ENCODE peak calls at places on chromosomes 11 and 22, in seven cellular contexts. E is left ventricle myocardium inferior; X is cardiac fibroblast; P is IMR-90; W is foreskin fibroblast; U is pancreas; V is activated CD8-positive, alpha-beta T cell treated with anti-CD3 and anti-CD28 coated beads for 36 hours. B is an unnamed sample.

GRCh38 chr11:106101370-106101769 is 23.9 kb downstream of the AASDHPPT start:
- DNase-seq in P (no peak), V (no peak), X (no peak), U (no peak), E (no peak), W (no peak), B (no peak)

GRCh38 chr11:123560001-123560400 is 94.4 kb downstream of the SCN3B start:
- DNase-seq in X (peak), U (peak), P (peak), V (peak), W (peak), E (peak), B (peak)

GRCh38 chr11:116473790-116474346 is 298.9 kb downstream of the BUD13 start:
- DNase-seq in X (no peak), E (no peak), U (no peak), W (no peak), V (no peak), P (no peak), B (no peak)

GRCh38 chr11:574632-575323 is 1.5 kb upstream of the PHRF1 start:
- DNase-seq in V (no peak), X (no peak), W (no peak), P (no peak), E (no peak), U (no peak), B (no peak)

GRCh38 chr11:120509346-120510053 is 2.0 kb upstream of the GRIK4 start:
- DNase-seq in X (no peak), V (no peak), U (no peak), P (no peak), W (no peak), E (no peak), B (no peak)

GRCh38 chr11:76197332-76197731 is 9.0 kb downstream of the WNT11 start:
- DNase-seq in V (no peak), P (no peak), W (no peak), E (no peak), X (no peak), U (no peak), B (no peak)

GRCh38 chr11:86117706-86118050 is 48.8 kb upstream of the PICALM start:
- DNase-seq in P (no peak), E (no peak), U (no peak), W (no peak), X (peak), V (no peak), B (no peak)

GRCh38 chr22:22011964-22012363 is 29.4 kb upstream of the TOP3B start:
- DNase-seq in V (no peak), X (no peak), P (no peak), U (no peak), W (no peak), E (no peak), B (no peak)

GRCh38 chr11:72321381-72321996 is 77.5 kb upstream of the PHOX2A start:
- DNase-seq in V (no peak), U (no peak), E (no peak), W (peak), P (peak), X (peak), B (peak)

GRCh38 chr11:24575392-24575791 is 78.5 kb downstream of the LUZP2 start:
- DNase-seq in P (peak), W (no peak), E (no peak), U (no peak), V (no peak), X (peak), B (no peak)

GRCh38 chr11:12893787-12894672 is 115.1 kb upstream of the RASSF10 start:
- DNase-seq in E (peak), V (peak), P (peak), U (peak), W (peak), X (peak), B (peak)

GRCh38 chr22:22342697-22343602 is 98.4 kb downstream of the VPREB1 start:
- DNase-seq in W (no peak), P (no peak), X (peak), V (peak), E (peak), U (peak), B (no peak)

GRCh38 chr11:14644396-14645246 is 1.0 kb downstream of the PDE3B start:
- DNase-seq in P (no peak), U (peak), X (peak), V (peak), E (peak), W (no peak), B (no peak)

GRCh38 chr11:61173456-61173855 is 12.2 kb upstream of the VPS37C start:
- DNase-seq in E (no peak), W (peak), P (peak), U (no peak), X (peak), V (no peak), B (peak)
- TF ChIP-seq CTCF in E (no peak), W (no peak), P (peak), U (no peak), X (no peak), V (no peak), B (peak)

DNA sequence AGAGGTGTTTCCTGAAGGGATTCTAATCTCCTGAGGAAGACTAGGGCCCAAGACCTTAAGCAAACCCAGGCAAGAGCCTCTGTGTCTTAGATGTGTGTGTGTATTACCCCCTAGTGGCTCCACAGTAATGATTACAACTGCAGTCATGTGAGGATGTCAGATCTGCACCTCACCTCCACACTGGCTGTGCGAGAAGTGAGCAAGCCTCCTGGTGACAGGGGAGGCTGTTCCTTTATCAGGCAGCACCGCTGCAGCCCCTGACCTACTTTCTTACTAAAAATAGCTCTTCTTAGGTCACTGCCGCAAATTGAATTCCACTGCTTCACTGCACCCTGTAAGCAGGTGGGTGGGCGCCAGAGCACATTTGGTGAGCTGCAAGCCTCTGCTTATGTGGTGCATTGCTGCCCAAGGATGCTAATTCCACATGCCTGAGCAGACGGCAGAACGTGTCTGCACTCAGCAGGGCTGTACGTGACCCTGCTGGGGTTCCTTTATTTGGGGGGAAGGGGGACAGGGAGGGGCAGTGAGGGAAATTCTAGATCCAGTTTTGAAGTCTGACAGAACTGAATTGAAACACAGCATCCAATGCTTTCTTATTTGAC is 112.4 kb downstream of the KCNC1 start:
- DNase-seq in P (peak), V (no peak), X (peak), W (no peak), U (no peak), E (no peak), B (no peak)
- TF ChIP-seq CTCF in P (peak), V (no peak), X (peak), W (peak), U (no peak), E (peak), B (peak)

GRCh38 chr22:26589367-26589844 is 526 bp downstream of the TPST2 start:
- DNase-seq in W (no peak), X (peak), E (peak), P (peak), V (peak), U (peak), B (peak)

GRCh38 chr22:26588749-26589366 is 1.1 kb downstream of the TPST2 start:
- DNase-seq in X (no peak), P (no peak), E (no peak), V (peak), U (no peak), W (no peak), B (no peak)

GRCh38 chr22:26587991-26588613 is 1.8 kb downstream of the TPST2 start:
- DNase-seq in P (no peak), W (no peak), U (no peak), E (no peak), X (peak), V (no peak), B (peak)

GRCh38 chr22:26590525-26590858 is 560 bp upstream of the TPST2 start:
- DNase-seq in P (no peak), E (no peak), U (no peak), V (no peak), W (peak), X (no peak), B (peak)

DNA sequence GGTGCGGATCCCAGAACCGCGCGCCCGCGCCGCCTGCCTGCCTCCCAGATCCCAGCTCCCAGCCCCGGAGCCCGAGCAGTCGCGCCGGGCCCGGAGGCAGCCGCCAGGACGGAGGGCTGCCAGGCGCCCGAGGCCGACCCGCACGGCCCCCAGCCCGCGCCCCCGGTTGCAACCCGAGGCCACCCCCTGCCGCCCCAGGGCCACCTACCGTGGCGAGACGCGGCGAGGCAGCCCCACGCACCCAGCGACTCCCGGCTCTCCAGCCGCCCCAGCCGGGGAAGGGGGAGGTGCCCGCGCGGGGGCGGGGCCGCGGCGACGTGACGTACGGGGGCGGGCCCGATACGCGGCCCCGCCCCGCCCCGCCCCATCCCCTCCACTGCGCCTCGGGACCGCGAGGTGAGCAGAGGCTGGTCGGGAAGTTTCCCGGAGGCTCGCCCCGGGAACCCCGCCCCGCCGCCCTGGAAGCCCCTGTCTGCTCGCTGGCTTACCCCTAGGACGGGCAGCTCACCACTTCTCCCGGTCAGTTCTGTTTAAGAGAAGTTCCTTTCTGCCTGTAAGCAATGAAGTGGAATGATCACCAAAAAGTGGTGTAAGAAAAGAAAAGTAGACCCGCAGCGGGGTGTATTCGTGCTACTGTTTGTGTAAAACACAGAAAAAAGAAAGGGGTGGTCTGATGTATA is at the start of gene TPST2:
- DNase-seq in E (peak), W (peak), X (peak), V (peak), U (peak), P (peak), B (peak)
- TF ChIP-seq CTCF in E (peak), W (no peak), X (no peak), V (no peak), U (no peak), P (no peak), B (no peak)

DNA sequence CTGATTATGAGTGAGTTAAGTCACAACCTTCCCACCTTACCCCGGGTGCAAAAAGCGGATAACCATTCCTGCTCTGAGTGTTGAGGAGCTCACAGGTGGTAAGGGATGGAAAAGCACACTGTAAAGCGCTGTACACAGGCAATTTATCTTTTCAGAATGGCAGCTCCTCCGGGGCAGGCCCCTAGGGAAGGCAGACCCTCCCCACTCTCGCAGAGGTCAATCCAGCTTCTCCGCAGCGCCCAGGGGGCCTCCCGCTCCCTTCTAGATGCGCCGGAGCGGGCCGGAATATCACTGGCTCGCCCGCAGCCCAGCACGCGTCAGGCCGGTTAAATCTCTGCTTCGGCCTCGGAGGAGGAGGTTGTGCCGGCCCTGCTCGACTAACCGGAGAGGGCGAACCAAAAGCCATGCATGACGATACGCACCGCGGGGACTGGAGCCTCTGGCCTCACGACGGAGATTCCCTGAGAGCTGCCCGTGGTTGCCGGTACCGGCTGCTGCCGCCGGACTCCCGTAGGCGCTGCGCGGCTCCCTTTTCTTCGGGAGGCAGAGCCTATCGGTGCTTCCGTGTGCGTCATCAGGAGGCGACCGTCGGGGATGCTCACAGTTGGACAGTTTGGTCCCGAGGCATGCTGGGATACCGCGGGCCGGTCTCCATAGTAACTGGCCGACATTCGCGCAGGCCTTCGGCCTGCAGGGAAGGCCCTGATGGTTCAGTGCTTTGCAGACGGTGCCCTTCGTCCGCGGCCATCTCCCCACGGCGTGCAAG is at the start of gene BRMS1:
- DNase-seq in W (peak), E (peak), U (peak), X (peak), P (peak), V (peak), B (peak)
- TF ChIP-seq CTCF in W (no peak), E (peak), U (no peak), X (peak), P (no peak), V (peak), B (peak)